ENCODE peak calls at places on chromosome 12, in four cellular contexts. One of them, this sample, is unnamed.

GRCh38 chr12:30002677-30003076 is 218.9 kb upstream of the TMTC1 start:
- DNase-seq in memory B cell: no peak
- DNase-seq in HL-60: no peak
- DNase-seq in left ventricle myocardium inferior: no peak
- DNase-seq in this sample: no peak

GRCh38 chr12:94077209-94077608 is 71.2 kb upstream of the PLXNC1 start:
- DNase-seq in memory B cell: no peak
- DNase-seq in HL-60: no peak
- DNase-seq in left ventricle myocardium inferior: no peak
- DNase-seq in this sample: no peak

GRCh38 chr12:63042646-63043045 is 107.7 kb upstream of the PPM1H start:
- DNase-seq in memory B cell: no peak
- DNase-seq in HL-60: no peak
- DNase-seq in left ventricle myocardium inferior: no peak
- DNase-seq in this sample: no peak

GRCh38 chr12:110317921-110318320 is 36.9 kb downstream of the ATP2A2 start:
- DNase-seq in memory B cell: no peak
- DNase-seq in HL-60: no peak
- DNase-seq in left ventricle myocardium inferior: no peak
- DNase-seq in this sample: no peak

GRCh38 chr12:32466986-32467711 is 67.8 kb downstream of the FGD4 start:
- DNase-seq in memory B cell: no peak
- DNase-seq in HL-60: no peak
- DNase-seq in left ventricle myocardium inferior: no peak
- DNase-seq in this sample: no peak

GRCh38 chr12:13163868-13164267 is 32.7 kb upstream of the EMP1 start:
- DNase-seq in memory B cell: no peak
- DNase-seq in HL-60: no peak
- DNase-seq in left ventricle myocardium inferior: no peak
- DNase-seq in this sample: no peak

GRCh38 chr12:26226629-26227375 is 31.4 kb downstream of the SSPN start:
- DNase-seq in memory B cell: peak; percentile 15
- DNase-seq in HL-60: peak; percentile 3
- DNase-seq in left ventricle myocardium inferior: peak; percentile 31
- DNase-seq in this sample: no peak

GRCh38 chr12:22064968-22065367 is 18.9 kb downstream of the CMAS start:
- DNase-seq in memory B cell: no peak
- DNase-seq in HL-60: no peak
- DNase-seq in left ventricle myocardium inferior: no peak
- DNase-seq in this sample: no peak

GRCh38 chr12:111412007-111412829 is 6.5 kb downstream of the SH2B3 start:
- DNase-seq in memory B cell: no peak
- DNase-seq in HL-60: no peak
- DNase-seq in left ventricle myocardium inferior: peak; percentile 51
- DNase-seq in this sample: no peak

GRCh38 chr12:125140918-125141573 is 75.8 kb downstream of the AACS start:
- DNase-seq in memory B cell: no peak
- DNase-seq in HL-60: no peak
- DNase-seq in left ventricle myocardium inferior: no peak
- DNase-seq in this sample: no peak

GRCh38 chr12:49922349-49923034 is 18.8 kb upstream of the FAIM2 start:
- DNase-seq in memory B cell: no peak
- DNase-seq in HL-60: no peak
- DNase-seq in left ventricle myocardium inferior: peak; percentile 57
- DNase-seq in this sample: no peak

GRCh38 chr12:14410841-14411569 is 45.5 kb downstream of the ATF7IP start:
- DNase-seq in memory B cell: no peak
- DNase-seq in HL-60: no peak
- DNase-seq in left ventricle myocardium inferior: no peak
- DNase-seq in this sample: no peak

GRCh38 chr12:107760207-107760816 is 625 bp downstream of the PRDM4 start:
- DNase-seq in memory B cell: no peak
- DNase-seq in HL-60: no peak
- DNase-seq in left ventricle myocardium inferior: no peak
- DNase-seq in this sample: peak; percentile 66

GRCh38 chr12:75634244-75635222 is 123.1 kb upstream of the KRR1 start:
- DNase-seq in memory B cell: no peak
- DNase-seq in HL-60: no peak
- DNase-seq in left ventricle myocardium inferior: no peak
- DNase-seq in this sample: no peak

GRCh38 chr12:6605425-6606330 is 1.5 kb downstream of the CHD4 start:
- DNase-seq in memory B cell: peak; percentile 54
- DNase-seq in HL-60: no peak
- DNase-seq in left ventricle myocardium inferior: peak; percentile 17
- DNase-seq in this sample: no peak

GRCh38 chr12:122517877-122518276 is 8.9 kb downstream of the RSRC2 start:
- DNase-seq in memory B cell: no peak
- DNase-seq in HL-60: no peak
- DNase-seq in left ventricle myocardium inferior: no peak
- DNase-seq in this sample: no peak

GRCh38 chr12:106791531-106791930 is 17.0 kb downstream of the RIC8B start:
- DNase-seq in memory B cell: no peak
- DNase-seq in HL-60: no peak
- DNase-seq in left ventricle myocardium inferior: no peak
- DNase-seq in this sample: no peak

GRCh38 chr12:104166465-104166864 is 28.5 kb upstream of the NFYB start:
- DNase-seq in memory B cell: no peak
- DNase-seq in HL-60: no peak
- DNase-seq in left ventricle myocardium inferior: peak; percentile 40
- DNase-seq in this sample: no peak

GRCh38 chr12:106288510-106289195 is 13.9 kb upstream of the TCP11L2 start:
- DNase-seq in memory B cell: no peak
- DNase-seq in HL-60: no peak
- DNase-seq in left ventricle myocardium inferior: no peak
- DNase-seq in this sample: no peak

GRCh38 chr12:109818900-109819500 is 14.2 kb downstream of the TRPV4 start:
- DNase-seq in memory B cell: no peak
- DNase-seq in HL-60: no peak
- DNase-seq in left ventricle myocardium inferior: no peak
- DNase-seq in this sample: no peak

GRCh38 chr12:75814856-75815754 is 216.5 kb downstream of the PHLDA1 start:
- DNase-seq in memory B cell: no peak
- DNase-seq in HL-60: peak; percentile 20
- DNase-seq in left ventricle myocardium inferior: no peak
- DNase-seq in this sample: no peak

GRCh38 chr12:125105600-125105999 is 40.4 kb downstream of the AACS start:
- DNase-seq in memory B cell: no peak
- DNase-seq in HL-60: no peak
- DNase-seq in left ventricle myocardium inferior: no peak
- DNase-seq in this sample: no peak

GRCh38 chr12:132866251-132866828 is 21.1 kb downstream of the CHFR start:
- DNase-seq in memory B cell: no peak
- DNase-seq in HL-60: peak; percentile 57
- DNase-seq in left ventricle myocardium inferior: no peak
- DNase-seq in this sample: no peak

GRCh38 chr12:72228424-72228823 is 43.7 kb upstream of the TRHDE start:
- DNase-seq in memory B cell: no peak
- DNase-seq in HL-60: no peak
- DNase-seq in left ventricle myocardium inferior: no peak
- DNase-seq in this sample: no peak

GRCh38 chr12:98908866-98909265 is 263.8 kb downstream of the APAF1 start:
- DNase-seq in memory B cell: no peak
- DNase-seq in HL-60: no peak
- DNase-seq in left ventricle myocardium inferior: no peak
- DNase-seq in this sample: no peak

GRCh38 chr12:113500662-113501435 is 29.2 kb upstream of the LHX5 start:
- DNase-seq in memory B cell: no peak
- DNase-seq in HL-60: no peak
- DNase-seq in left ventricle myocardium inferior: no peak
- DNase-seq in this sample: no peak

GRCh38 chr12:104182144-104182543 is 33.4 kb upstream of the TXNRD1 start:
- DNase-seq in memory B cell: no peak
- DNase-seq in HL-60: no peak
- DNase-seq in left ventricle myocardium inferior: peak; percentile 71
- DNase-seq in this sample: peak; percentile 67

GRCh38 chr12:115129727-115130126 is 445.8 kb upstream of the TBX3 start:
- DNase-seq in memory B cell: no peak
- DNase-seq in HL-60: no peak
- DNase-seq in left ventricle myocardium inferior: no peak
- DNase-seq in this sample: no peak

GRCh38 chr12:106976668-106977067 is 10.3 kb downstream of the MTERF2 start:
- DNase-seq in memory B cell: no peak
- DNase-seq in HL-60: no peak
- DNase-seq in left ventricle myocardium inferior: no peak
- DNase-seq in this sample: no peak

GRCh38 chr12:132159555-132160003 is 15.3 kb downstream of the NOC4L start:
- DNase-seq in memory B cell: no peak
- DNase-seq in HL-60: no peak
- DNase-seq in left ventricle myocardium inferior: peak; percentile 8
- DNase-seq in this sample: no peak

GRCh38 chr12:3421599-3421998 is 69.4 kb upstream of the PRMT8 start:
- DNase-seq in memory B cell: no peak
- DNase-seq in HL-60: no peak
- DNase-seq in left ventricle myocardium inferior: no peak
- DNase-seq in this sample: no peak

GRCh38 chr12:71661977-71662522 is 1.6 kb downstream of the ZFC3H1 start:
- DNase-seq in memory B cell: no peak
- DNase-seq in HL-60: no peak
- DNase-seq in left ventricle myocardium inferior: no peak
- DNase-seq in this sample: no peak

GRCh38 chr12:5503774-5504173 is 71.9 kb downstream of the NTF3 start:
- DNase-seq in memory B cell: no peak
- DNase-seq in HL-60: no peak
- DNase-seq in left ventricle myocardium inferior: no peak
- DNase-seq in this sample: peak; percentile 40

GRCh38 chr12:66555113-66555512 is 123.8 kb downstream of the GRIP1 start:
- DNase-seq in memory B cell: no peak
- DNase-seq in HL-60: no peak
- DNase-seq in left ventricle myocardium inferior: no peak
- DNase-seq in this sample: no peak

GRCh38 chr12:114166360-114166759 is 200.2 kb upstream of the RBM19 start:
- DNase-seq in memory B cell: no peak
- DNase-seq in HL-60: no peak
- DNase-seq in left ventricle myocardium inferior: no peak
- DNase-seq in this sample: no peak

GRCh38 chr12:6215932-6216494 is 15.8 kb downstream of the CD9 start:
- DNase-seq in memory B cell: no peak
- DNase-seq in HL-60: no peak
- DNase-seq in left ventricle myocardium inferior: no peak
- DNase-seq in this sample: peak; percentile 84